ENCODE peak calls at places on chromosomes 5 and 9, in six cellular contexts. Q is neuronal stem cell, S is transverse colon, N is upper lobe of right lung, E is adipocyte, J is upper lobe of left lung. U is an unnamed sample.

GRCh38 chr9:2967779-2968178 is 123.9 kb upstream of the PUM3 start:
- DNase-seq in Q (no peak), S (no peak), N (no peak), E (no peak), J (no peak), U (no peak)

GRCh38 chr5:141742866-141743651 is 61.0 kb upstream of the ARAP3 start:
- DNase-seq in Q (peak; percentile 79), S (no peak), N (no peak), E (peak; percentile 63), J (no peak), U (no peak)

GRCh38 chr5:150542933-150543445 is 35.1 kb downstream of the NDST1 start:
- DNase-seq in Q (no peak), S (peak; percentile 86), N (no peak), E (no peak), J (peak; percentile 51), U (no peak)

GRCh38 chr5:137091473-137091872 is 407.7 kb downstream of the SPOCK1 start:
- DNase-seq in Q (no peak), S (no peak), N (no peak), E (peak; percentile 57), J (no peak), U (no peak)

GRCh38 chr9:90038778-90039177 is 434.0 kb downstream of the GADD45G start:
- DNase-seq in Q (peak; percentile 40), S (no peak), N (no peak), E (no peak), J (no peak), U (no peak)

GRCh38 chr5:181223041-181223728 is at the start of gene TRIM41:
- DNase-seq in Q (peak; percentile 96), S (peak; percentile 99), N (peak; percentile 100), E (peak; percentile 98), J (peak; percentile 98), U (peak; percentile 98)

GRCh38 chr5:61254969-61255555 is 77.0 kb upstream of the ZSWIM6 start:
- DNase-seq in Q (no peak), S (no peak), N (no peak), E (no peak), J (no peak), U (no peak)

GRCh38 chr9:5949103-5949699 is 58.5 kb downstream of the MLANA start:
- DNase-seq in Q (no peak), S (no peak), N (no peak), E (peak; percentile 30), J (no peak), U (peak; percentile 33)

GRCh38 chr5:1100652-1101574 is 10.9 kb downstream of the SLC12A7 start:
- DNase-seq in Q (no peak), S (no peak), N (no peak), E (no peak), J (no peak), U (no peak)

GRCh38 chr5:115599924-115600323 is 2.4 kb downstream of the TICAM2 start:
- DNase-seq in Q (no peak), S (no peak), N (no peak), E (peak; percentile 37), J (no peak), U (no peak)

GRCh38 chr9:96186601-96187011 is 115.4 kb downstream of the HSD17B3 start:
- DNase-seq in Q (peak; percentile 61), S (peak; percentile 75), N (peak; percentile 87), E (no peak), J (peak; percentile 81), U (no peak)

GRCh38 chr9:90964101-90965020 is 162.7 kb downstream of the SYK start:
- DNase-seq in Q (no peak), S (peak; percentile 69), N (peak; percentile 79), E (no peak), J (peak; percentile 82), U (no peak)

DNA sequence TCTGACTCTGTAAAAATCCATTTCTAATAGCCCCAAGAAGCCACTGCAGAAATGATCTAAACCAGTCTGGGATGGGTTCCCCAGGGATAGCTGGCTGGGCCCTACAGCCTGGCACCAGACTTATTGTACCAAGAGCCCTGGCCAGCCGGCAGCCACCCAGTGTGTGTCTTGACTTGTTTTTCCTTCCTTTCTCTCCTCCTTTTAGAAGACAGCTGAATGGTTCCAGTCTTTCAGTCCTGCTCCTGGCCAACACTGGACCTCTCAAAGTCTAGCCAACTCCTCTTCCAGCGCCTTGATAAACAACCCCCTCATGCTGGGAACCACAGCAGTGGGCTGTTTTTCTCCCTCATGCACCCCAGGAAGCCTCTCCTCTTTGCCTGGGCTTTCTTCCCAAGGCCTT is 34.1 kb downstream of the ATOX1 start:
- DNase-seq in Q (no peak), S (no peak), N (no peak), E (no peak), J (no peak), U (no peak)
- H3K4me3 ChIP-seq in Q (no peak overlapping the region), S (no peak overlapping the region), N (no peak overlapping the region), E (no peak overlapping the region), J (no peak overlapping the region), U (no peak overlapping the region)

DNA sequence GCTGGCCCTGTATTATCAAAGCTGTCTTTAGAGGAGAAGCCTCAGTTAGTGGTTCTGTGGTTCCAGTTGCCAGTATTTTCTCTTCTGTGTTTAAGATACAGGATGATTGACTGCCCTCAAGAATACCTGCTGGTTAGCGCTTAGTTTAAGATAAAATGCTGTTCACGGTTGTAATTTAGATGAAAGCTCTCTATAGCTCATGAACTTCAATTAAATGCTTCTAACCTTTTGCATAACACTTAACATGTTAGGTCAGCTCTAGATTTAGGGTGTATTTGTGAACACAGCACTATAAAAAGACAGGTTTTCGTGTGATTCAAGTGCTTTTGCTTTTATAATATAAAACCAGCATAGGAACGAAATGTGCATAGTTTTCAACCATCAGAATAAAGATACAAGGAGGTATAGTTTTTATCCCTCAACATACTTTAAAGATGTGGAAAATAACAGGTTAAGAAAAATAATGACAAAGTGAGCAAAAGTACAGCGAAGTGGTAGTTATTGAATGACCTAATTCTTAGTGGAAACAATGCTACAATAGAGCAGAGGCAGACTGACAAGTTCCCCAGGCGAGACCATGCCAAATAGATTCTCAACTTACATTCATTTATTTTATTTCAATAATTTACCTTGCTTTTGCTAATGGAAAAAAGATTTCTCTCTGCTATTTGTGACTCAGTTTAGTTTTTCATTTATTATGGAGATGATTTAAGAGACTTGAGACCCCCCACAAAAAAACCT is 602.6 kb upstream of the DMAC1 start:
- DNase-seq in Q (no peak), S (no peak), N (no peak), E (no peak), J (no peak), U (no peak)
- H3K36me3 ChIP-seq in Q (no peaks in the 10 kb centered on the region), S (no peaks in the 10 kb centered on the region), N (no peaks in the 10 kb centered on the region), E (no peaks in the 10 kb centered on the region), J (no peaks in the 10 kb centered on the region), U (no peaks in the 10 kb centered on the region)

DNA sequence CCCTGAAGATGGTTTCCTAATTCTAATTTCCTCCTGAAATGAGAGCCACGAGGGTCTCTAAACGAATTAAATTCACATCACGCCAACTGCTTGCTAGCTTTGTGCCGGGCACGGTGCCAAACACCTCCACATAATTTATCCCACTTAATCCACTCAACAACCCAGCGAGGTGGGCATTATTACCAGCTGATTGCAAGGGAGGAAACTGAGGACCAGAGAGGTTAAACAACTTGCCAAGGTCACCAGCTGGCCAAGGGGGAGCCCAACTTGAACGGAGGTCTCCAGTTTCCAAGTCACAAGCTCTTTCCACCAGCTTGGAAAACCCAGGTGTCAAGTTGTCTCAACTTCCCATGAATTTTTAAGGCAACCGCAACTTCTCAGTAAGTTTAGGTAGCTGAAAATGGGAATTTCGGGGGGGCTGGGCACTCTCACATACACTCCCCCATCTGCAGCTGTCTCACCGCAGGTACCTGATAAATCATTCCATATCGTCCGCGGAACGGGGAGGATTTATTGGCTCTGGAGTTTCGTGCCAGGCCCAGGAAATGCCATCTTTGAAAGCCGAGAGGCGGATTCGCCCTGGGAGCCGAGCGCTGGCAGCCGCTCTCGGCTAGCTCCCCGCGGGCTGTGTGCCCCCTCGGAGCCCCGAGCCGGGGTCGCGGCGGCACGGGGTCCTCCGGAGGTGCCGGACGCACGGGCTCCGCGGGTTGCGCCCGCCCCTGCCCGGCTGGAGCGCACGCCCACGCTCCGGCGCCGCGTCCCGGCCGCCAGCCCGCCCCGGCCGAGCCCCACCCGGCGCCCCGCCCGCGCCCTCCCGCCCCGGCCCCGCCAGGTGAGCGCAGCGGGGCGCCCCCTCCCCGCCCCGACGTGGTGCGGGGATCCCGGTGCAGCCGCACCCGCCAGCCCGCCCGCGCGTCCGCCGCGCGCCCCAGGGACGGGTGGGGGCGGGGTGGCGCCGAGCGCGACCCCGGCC is 628 bp downstream of the PTPN3 start:
- DNase-seq in Q (no peak), S (peak; percentile 52), N (no peak), E (peak; percentile 54), J (no peak), U (no peak)
- H3K4me3 ChIP-seq in Q (peak overlapping the region; percentile 78), S (peak overlapping the region; percentile 59), N (peak overlapping the region; percentile 46), E (peak overlapping the region; percentile 78), J (peak overlapping the region; percentile 22), U (no peak overlapping the region)

DNA sequence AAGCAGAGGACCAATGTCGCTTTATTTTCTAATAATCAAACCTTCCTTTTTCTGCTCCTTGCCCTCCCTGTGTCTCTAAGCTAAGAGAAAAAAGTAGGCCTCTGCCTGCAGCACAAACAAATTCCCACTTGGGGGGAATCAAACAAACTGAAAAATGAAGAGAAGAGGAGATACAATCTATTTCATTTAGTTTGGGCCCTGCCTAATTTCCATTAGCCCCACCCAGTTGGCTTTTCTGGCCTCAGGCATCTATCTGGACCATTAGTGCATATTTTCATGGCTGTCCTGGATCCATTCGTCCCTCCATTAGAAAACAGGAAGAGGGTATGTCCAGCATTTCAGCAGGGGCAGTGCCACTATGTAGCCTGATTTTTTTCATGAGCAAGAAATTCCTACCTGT is 72.9 kb downstream of the EBF1 start:
- DNase-seq in Q (no peak), S (no peak), N (no peak), E (no peak), J (no peak), U (no peak)
- H3K36me3 ChIP-seq in Q (no peaks in the 10 kb centered on the region), S (no peaks in the 10 kb centered on the region), N (no peaks in the 10 kb centered on the region), E (peaks cover 46% of the 10 kb centered on the region), J (no peaks in the 10 kb centered on the region), U (no peaks in the 10 kb centered on the region)

GRCh38 chr5:42874621-42875198 is 63.0 kb upstream of the SELENOP start:
- DNase-seq in Q (no peak), S (peak; percentile 27), N (no peak), E (no peak), J (no peak), U (no peak)

GRCh38 chr5:42875211-42875610 is 63.5 kb upstream of the SELENOP start:
- DNase-seq in Q (no peak), S (no peak), N (no peak), E (no peak), J (no peak), U (no peak)

GRCh38 chr5:42879267-42879666 is 67.6 kb upstream of the SELENOP start:
- DNase-seq in Q (no peak), S (peak; percentile 60), N (no peak), E (no peak), J (no peak), U (no peak)

GRCh38 chr5:42875785-42876374 is 64.2 kb upstream of the SELENOP start:
- DNase-seq in Q (no peak), S (no peak), N (no peak), E (no peak), J (no peak), U (peak; percentile 14)

GRCh38 chr5:42876375-42876844 is 64.7 kb upstream of the SELENOP start:
- DNase-seq in Q (no peak), S (no peak), N (no peak), E (no peak), J (no peak), U (no peak)
- H3K4me3 ChIP-seq in Q (no peak overlapping the region), S (peak overlapping the region; percentile 2), N (peak overlapping the region; percentile 9), E (peak overlapping the region; percentile 17), J (no peak overlapping the region), U (no peak overlapping the region)

DNA sequence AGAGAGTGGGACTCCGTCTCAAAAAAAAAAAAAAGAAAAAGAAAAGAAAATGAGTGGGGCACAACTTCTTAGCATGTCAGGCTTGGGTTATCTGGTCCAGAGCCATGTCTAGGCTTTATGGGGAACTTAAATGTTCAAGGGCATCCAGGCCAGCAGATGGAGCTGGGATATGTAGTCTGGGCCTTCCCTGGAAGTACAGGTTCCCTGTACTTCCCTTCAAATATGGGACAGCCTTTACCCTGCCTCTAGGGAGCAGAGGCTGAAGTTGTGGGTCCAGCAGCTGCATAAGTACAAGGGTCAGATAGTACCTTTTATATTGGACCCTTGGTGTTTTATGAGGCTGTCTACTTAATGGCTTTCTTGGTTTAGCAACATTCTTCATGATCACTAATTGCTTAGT is 42.1 kb downstream of the FAF2 start:
- DNase-seq in Q (no peak), S (no peak), N (no peak), E (no peak), J (no peak), U (no peak)
- H3K36me3 ChIP-seq in Q (peaks cover 34% of the 10 kb centered on the region), S (peaks cover 47% of the 10 kb centered on the region), N (peaks cover 83% of the 10 kb centered on the region), E (peaks cover 89% of the 10 kb centered on the region), J (peaks cover 56% of the 10 kb centered on the region), U (peaks cover 72% of the 10 kb centered on the region)